ENCODE peak calls at places on chromosome 6, in four cellular contexts. One of them, this sample, is unnamed.

GRCh38 chr6:166820483-166820882 is 135.9 kb downstream of the RNASET2 start:
- DNase-seq in neuronal stem cell: no peak
- DNase-seq in H1: no peak
- DNase-seq in mesendoderm: no peak
- DNase-seq in this sample: no peak

GRCh38 chr6:128438311-128438916 is 82.0 kb downstream of the PTPRK start:
- DNase-seq in H1: no peak
- DNase-seq in neuronal stem cell: no peak
- DNase-seq in mesendoderm: no peak
- DNase-seq in this sample: no peak

GRCh38 chr6:34457747-34458462 is 8.0 kb upstream of the PACSIN1 start:
- DNase-seq in H1: no peak
- DNase-seq in neuronal stem cell: no peak
- DNase-seq in mesendoderm: no peak
- DNase-seq in this sample: peak

GRCh38 chr6:90790058-90790457 is 203.2 kb upstream of the MAP3K7 start:
- DNase-seq in neuronal stem cell: no peak
- DNase-seq in H1: no peak
- DNase-seq in mesendoderm: no peak
- DNase-seq in this sample: no peak

GRCh38 chr6:83215131-83216047 is 22.2 kb downstream of the RWDD2A start:
- DNase-seq in mesendoderm: peak
- DNase-seq in H1: no peak
- DNase-seq in neuronal stem cell: peak
- DNase-seq in this sample: peak

GRCh38 chr6:169675011-169675410 is 26.8 kb downstream of the WDR27 start:
- DNase-seq in H1: peak
- DNase-seq in mesendoderm: no peak
- DNase-seq in neuronal stem cell: no peak
- DNase-seq in this sample: no peak

GRCh38 chr6:108353853-108354252 is 59.0 kb downstream of the AFG1L start:
- DNase-seq in neuronal stem cell: no peak
- DNase-seq in H1: no peak
- DNase-seq in mesendoderm: no peak
- DNase-seq in this sample: no peak

GRCh38 chr6:20211037-20211940 is 980 bp downstream of the MBOAT1 start:
- DNase-seq in neuronal stem cell: no peak
- DNase-seq in mesendoderm: peak
- DNase-seq in H1: no peak
- DNase-seq in this sample: peak

GRCh38 chr6:41706876-41707564 is 28.4 kb downstream of the TFEB start:
- DNase-seq in neuronal stem cell: no peak
- DNase-seq in H1: no peak
- DNase-seq in mesendoderm: no peak
- DNase-seq in this sample: no peak

GRCh38 chr6:150857062-150857905 is 8.2 kb upstream of the MTHFD1L start:
- DNase-seq in mesendoderm: peak
- DNase-seq in neuronal stem cell: no peak
- DNase-seq in H1: no peak
- DNase-seq in this sample: no peak

GRCh38 chr6:53154794-53155193 is 6.2 kb upstream of the GCM1 start:
- DNase-seq in H1: no peak
- DNase-seq in neuronal stem cell: no peak
- DNase-seq in mesendoderm: no peak
- DNase-seq in this sample: no peak

GRCh38 chr6:156061958-156062661 is 606.5 kb upstream of the NOX3 start:
- DNase-seq in mesendoderm: no peak
- DNase-seq in H1: no peak
- DNase-seq in neuronal stem cell: no peak
- DNase-seq in this sample: no peak

GRCh38 chr6:144315226-144315980 is 30.3 kb downstream of the UTRN start:
- DNase-seq in H1: no peak
- DNase-seq in neuronal stem cell: no peak
- DNase-seq in mesendoderm: no peak
- DNase-seq in this sample: no peak

GRCh38 chr6:33695451-33695855 is 16.0 kb downstream of the UQCC2 start:
- DNase-seq in neuronal stem cell: no peak
- DNase-seq in mesendoderm: no peak
- DNase-seq in H1: no peak
- DNase-seq in this sample: no peak

GRCh38 chr6:165987483-165988305 is 180.0 kb downstream of the TBXT start:
- DNase-seq in mesendoderm: peak
- DNase-seq in H1: peak
- DNase-seq in neuronal stem cell: no peak
- DNase-seq in this sample: peak

GRCh38 chr6:97626586-97627441 is 343.8 kb upstream of the MMS22L start:
- DNase-seq in neuronal stem cell: peak
- DNase-seq in H1: no peak
- DNase-seq in mesendoderm: no peak
- DNase-seq in this sample: no peak

GRCh38 chr6:5968817-5969726 is 37.7 kb downstream of the NRN1 start:
- DNase-seq in H1: no peak
- DNase-seq in neuronal stem cell: no peak
- DNase-seq in mesendoderm: peak
- DNase-seq in this sample: no peak

GRCh38 chr6:116572162-116572561 is 858 bp downstream of the RWDD1 start:
- DNase-seq in mesendoderm: peak
- DNase-seq in H1: no peak
- DNase-seq in neuronal stem cell: no peak
- DNase-seq in this sample: no peak
- H3K4ac ChIP-seq in mesendoderm: no peak
- H3K4ac ChIP-seq in H1: no peak
- H3K4ac ChIP-seq in neuronal stem cell: no peak
- H3K4ac ChIP-seq in this sample: no peak

GRCh38 chr6:73182021-73182607 is 43.2 kb downstream of the KHDC1L start:
- DNase-seq in mesendoderm: no peak
- DNase-seq in H1: no peak
- DNase-seq in neuronal stem cell: no peak
- DNase-seq in this sample: no peak
- H4K8ac ChIP-seq in mesendoderm: no peak
- H4K8ac ChIP-seq in H1: no peak
- H4K8ac ChIP-seq in neuronal stem cell: no peak
- H4K8ac ChIP-seq in this sample: no peak

DNA sequence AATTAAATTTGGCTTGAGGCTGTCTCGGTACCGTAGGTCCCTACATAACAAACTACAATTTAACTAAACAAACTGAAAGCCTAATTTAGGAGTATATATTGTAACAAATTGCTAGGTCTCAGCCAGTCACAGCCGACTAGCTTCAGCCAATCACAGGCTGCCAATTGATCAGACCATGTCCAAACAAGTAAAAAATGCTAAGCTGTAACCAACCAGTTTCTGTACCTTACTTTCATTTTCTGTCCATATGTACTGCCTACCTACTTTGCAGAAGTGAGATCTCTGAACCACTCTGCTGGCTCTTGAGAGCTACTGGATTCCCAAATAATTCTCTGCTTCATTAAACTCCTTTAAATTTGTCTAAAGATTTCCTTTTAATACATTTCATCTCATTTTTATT is 648.0 kb upstream of the GJE1 start:
- DNase-seq in H1: no peak
- DNase-seq in neuronal stem cell: no peak
- DNase-seq in mesendoderm: no peak
- DNase-seq in this sample: no peak
- H3K9ac ChIP-seq in H1: no peak
- H3K9ac ChIP-seq in neuronal stem cell: no peak
- H3K9ac ChIP-seq in mesendoderm: no peak
- H3K9ac ChIP-seq in this sample: no peak

GRCh38 chr6:15392182-15392581 is 146.3 kb downstream of the JARID2 start:
- DNase-seq in H1: no peak
- DNase-seq in neuronal stem cell: no peak
- DNase-seq in mesendoderm: no peak
- DNase-seq in this sample: no peak
- H3K4ac ChIP-seq in H1: no peak
- H3K4ac ChIP-seq in neuronal stem cell: no peak
- H3K4ac ChIP-seq in mesendoderm: no peak
- H3K4ac ChIP-seq in this sample: no peak

DNA sequence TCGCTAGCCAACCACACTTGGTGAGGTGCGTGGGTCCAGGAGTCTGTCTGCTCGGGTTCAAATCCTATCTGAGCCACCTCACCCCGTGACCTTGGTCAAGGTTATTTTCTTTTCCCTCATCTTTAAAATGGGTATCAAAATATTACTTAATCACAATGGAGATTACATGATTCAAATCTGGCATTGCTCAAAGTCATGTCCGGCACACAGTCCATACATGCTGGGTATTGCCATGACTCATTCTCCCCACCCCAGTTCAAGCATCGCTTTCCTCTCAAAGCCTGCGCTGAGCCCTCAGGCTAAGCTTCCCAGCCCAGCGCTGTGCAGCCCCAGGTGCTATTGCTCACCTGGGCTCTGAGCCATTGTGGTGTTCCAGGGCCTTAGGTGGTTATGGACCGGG is 27.1 kb downstream of the WRNIP1 start:
- DNase-seq in mesendoderm: no peak
- DNase-seq in neuronal stem cell: no peak
- DNase-seq in H1: no peak
- DNase-seq in this sample: no peak
- H4K8ac ChIP-seq in mesendoderm: no peak
- H4K8ac ChIP-seq in neuronal stem cell: no peak
- H4K8ac ChIP-seq in H1: no peak
- H4K8ac ChIP-seq in this sample: no peak

GRCh38 chr6:10532392-10532791 is 11.2 kb downstream of the GCNT2 start:
- DNase-seq in mesendoderm: no peak
- DNase-seq in H1: no peak
- DNase-seq in neuronal stem cell: no peak
- DNase-seq in this sample: no peak

GRCh38 chr6:10531942-10532341 is 10.8 kb downstream of the GCNT2 start:
- DNase-seq in H1: no peak
- DNase-seq in mesendoderm: no peak
- DNase-seq in neuronal stem cell: no peak
- DNase-seq in this sample: no peak

GRCh38 chr6:10534418-10534760 is 13.2 kb downstream of the GCNT2 start:
- DNase-seq in neuronal stem cell: no peak
- DNase-seq in H1: no peak
- DNase-seq in mesendoderm: no peak
- DNase-seq in this sample: no peak

GRCh38 chr6:10529231-10529801 is 8.2 kb downstream of the GCNT2 start:
- DNase-seq in mesendoderm: no peak
- DNase-seq in neuronal stem cell: no peak
- DNase-seq in H1: no peak
- DNase-seq in this sample: peak

GRCh38 chr6:10531513-10531912 is 10.4 kb downstream of the GCNT2 start:
- DNase-seq in neuronal stem cell: no peak
- DNase-seq in H1: no peak
- DNase-seq in mesendoderm: no peak
- DNase-seq in this sample: no peak
- H3K9ac ChIP-seq in neuronal stem cell: no peak
- H3K9ac ChIP-seq in H1: no peak
- H3K9ac ChIP-seq in mesendoderm: no peak
- H3K9ac ChIP-seq in this sample: no peak

GRCh38 chr6:105370316-105370715 is 32.6 kb downstream of the PREP start:
- DNase-seq in mesendoderm: no peak
- DNase-seq in H1: no peak
- DNase-seq in neuronal stem cell: no peak
- DNase-seq in this sample: no peak
- H3K4ac ChIP-seq in mesendoderm: no peak
- H3K4ac ChIP-seq in H1: no peak
- H3K4ac ChIP-seq in neuronal stem cell: no peak
- H3K4ac ChIP-seq in this sample: no peak